ENCODE peak calls at places on chromosomes 3 and 15, in six cellular contexts. One of them, this sample, is unnamed.

GRCh38 chr3:14158370-14158769 is 20.0 kb downstream of the XPC start:
- DNase-seq in cardiac muscle cell: no peak
- DNase-seq in right atrium auricular region: no peak
- DNase-seq in neural crest cell: no peak
- DNase-seq in body of pancreas: no peak
- DNase-seq in breast epithelium: no peak
- DNase-seq in this sample: no peak

GRCh38 chr3:42520336-42520735 is 17.9 kb downstream of the VIPR1 start:
- DNase-seq in breast epithelium: no peak
- DNase-seq in body of pancreas: no peak
- DNase-seq in cardiac muscle cell: no peak
- DNase-seq in neural crest cell: no peak
- DNase-seq in right atrium auricular region: no peak
- DNase-seq in this sample: no peak

GRCh38 chr3:14947886-14948608 is 664 bp downstream of the NR2C2 start:
- DNase-seq in breast epithelium: peak
- DNase-seq in neural crest cell: peak
- DNase-seq in right atrium auricular region: peak
- DNase-seq in cardiac muscle cell: peak
- DNase-seq in body of pancreas: peak
- DNase-seq in this sample: peak

GRCh38 chr3:140630866-140631265 is 47.0 kb upstream of the TRIM42 start:
- DNase-seq in cardiac muscle cell: no peak
- DNase-seq in right atrium auricular region: no peak
- DNase-seq in body of pancreas: no peak
- DNase-seq in breast epithelium: no peak
- DNase-seq in neural crest cell: no peak
- DNase-seq in this sample: no peak

GRCh38 chr15:66734961-66735908 is 33.2 kb downstream of the SMAD6 start:
- DNase-seq in body of pancreas: no peak
- DNase-seq in right atrium auricular region: no peak
- DNase-seq in breast epithelium: no peak
- DNase-seq in cardiac muscle cell: no peak
- DNase-seq in neural crest cell: no peak
- DNase-seq in this sample: peak

GRCh38 chr15:92111756-92112155 is 258.2 kb downstream of the SLCO3A1 start:
- DNase-seq in cardiac muscle cell: no peak
- DNase-seq in breast epithelium: no peak
- DNase-seq in body of pancreas: no peak
- DNase-seq in neural crest cell: no peak
- DNase-seq in right atrium auricular region: no peak
- DNase-seq in this sample: no peak

GRCh38 chr3:153087595-153088566 is 74.1 kb upstream of the RAP2B start:
- DNase-seq in right atrium auricular region: no peak
- DNase-seq in cardiac muscle cell: no peak
- DNase-seq in breast epithelium: no peak
- DNase-seq in body of pancreas: no peak
- DNase-seq in neural crest cell: no peak
- DNase-seq in this sample: peak

GRCh38 chr15:29034593-29035364 is 149.0 kb downstream of the APBA2 start:
- DNase-seq in right atrium auricular region: no peak
- DNase-seq in breast epithelium: no peak
- DNase-seq in neural crest cell: no peak
- DNase-seq in cardiac muscle cell: no peak
- DNase-seq in body of pancreas: no peak
- DNase-seq in this sample: no peak

GRCh38 chr3:29064085-29064484 is 216.8 kb upstream of the RBMS3 start:
- DNase-seq in breast epithelium: no peak
- DNase-seq in neural crest cell: no peak
- DNase-seq in body of pancreas: no peak
- DNase-seq in cardiac muscle cell: no peak
- DNase-seq in right atrium auricular region: no peak
- DNase-seq in this sample: peak

GRCh38 chr3:44993471-44994205 is 17.6 kb downstream of the EXOSC7 start:
- DNase-seq in cardiac muscle cell: no peak
- DNase-seq in body of pancreas: no peak
- DNase-seq in breast epithelium: no peak
- DNase-seq in neural crest cell: no peak
- DNase-seq in right atrium auricular region: no peak
- DNase-seq in this sample: peak

GRCh38 chr15:100770781-100771584 is 108.6 kb upstream of the ALDH1A3 start:
- DNase-seq in neural crest cell: no peak
- DNase-seq in breast epithelium: no peak
- DNase-seq in body of pancreas: no peak
- DNase-seq in right atrium auricular region: peak
- DNase-seq in cardiac muscle cell: no peak
- DNase-seq in this sample: no peak

GRCh38 chr3:14602006-14602803 is 49.4 kb upstream of the CCDC174 start:
- DNase-seq in body of pancreas: no peak
- DNase-seq in neural crest cell: no peak
- DNase-seq in cardiac muscle cell: no peak
- DNase-seq in breast epithelium: no peak
- DNase-seq in right atrium auricular region: no peak
- DNase-seq in this sample: no peak

GRCh38 chr3:34793066-34793465 is 846.3 kb upstream of the ARPP21 start:
- DNase-seq in body of pancreas: no peak
- DNase-seq in breast epithelium: no peak
- DNase-seq in right atrium auricular region: no peak
- DNase-seq in neural crest cell: no peak
- DNase-seq in cardiac muscle cell: no peak
- DNase-seq in this sample: no peak

GRCh38 chr3:100522125-100522524 is 29.7 kb downstream of the TMEM45A start:
- DNase-seq in body of pancreas: no peak
- DNase-seq in cardiac muscle cell: no peak
- DNase-seq in neural crest cell: no peak
- DNase-seq in right atrium auricular region: no peak
- DNase-seq in breast epithelium: no peak
- DNase-seq in this sample: no peak

GRCh38 chr15:85956515-85957275 is 123.0 kb upstream of the AGBL1 start:
- DNase-seq in right atrium auricular region: no peak
- DNase-seq in body of pancreas: no peak
- DNase-seq in breast epithelium: no peak
- DNase-seq in neural crest cell: no peak
- DNase-seq in cardiac muscle cell: no peak
- DNase-seq in this sample: no peak

GRCh38 chr3:196082471-196082971 is 631 bp upstream of the TFRC start:
- DNase-seq in neural crest cell: no peak
- DNase-seq in breast epithelium: no peak
- DNase-seq in cardiac muscle cell: no peak
- DNase-seq in right atrium auricular region: no peak
- DNase-seq in body of pancreas: no peak
- DNase-seq in this sample: no peak

GRCh38 chr3:168459229-168459784 is 363.6 kb upstream of the GOLIM4 start:
- DNase-seq in neural crest cell: no peak
- DNase-seq in cardiac muscle cell: no peak
- DNase-seq in right atrium auricular region: no peak
- DNase-seq in breast epithelium: no peak
- DNase-seq in body of pancreas: no peak
- DNase-seq in this sample: no peak

GRCh38 chr15:34620814-34621213 is 37.4 kb upstream of the GOLGA8B start:
- DNase-seq in right atrium auricular region: no peak
- DNase-seq in breast epithelium: no peak
- DNase-seq in neural crest cell: no peak
- DNase-seq in cardiac muscle cell: no peak
- DNase-seq in body of pancreas: no peak
- DNase-seq in this sample: no peak

GRCh38 chr3:173732237-173732636 is 334.7 kb downstream of the NLGN1 start:
- DNase-seq in neural crest cell: peak
- DNase-seq in right atrium auricular region: no peak
- DNase-seq in cardiac muscle cell: no peak
- DNase-seq in breast epithelium: no peak
- DNase-seq in body of pancreas: no peak
- DNase-seq in this sample: peak

GRCh38 chr15:91790826-91791225 is 62.7 kb upstream of the SLCO3A1 start:
- DNase-seq in cardiac muscle cell: no peak
- DNase-seq in right atrium auricular region: no peak
- DNase-seq in breast epithelium: no peak
- DNase-seq in neural crest cell: no peak
- DNase-seq in body of pancreas: no peak
- DNase-seq in this sample: no peak

GRCh38 chr3:48433472-48434118 is 3.7 kb upstream of the PLXNB1 start:
- DNase-seq in cardiac muscle cell: no peak
- DNase-seq in body of pancreas: no peak
- DNase-seq in right atrium auricular region: peak
- DNase-seq in breast epithelium: no peak
- DNase-seq in neural crest cell: no peak
- DNase-seq in this sample: peak

GRCh38 chr3:42769477-42770131 is 3.4 kb downstream of the CCDC13 start:
- DNase-seq in neural crest cell: no peak
- DNase-seq in breast epithelium: no peak
- DNase-seq in cardiac muscle cell: no peak
- DNase-seq in right atrium auricular region: peak
- DNase-seq in body of pancreas: no peak
- DNase-seq in this sample: no peak

GRCh38 chr15:80480171-80480811 is 76.1 kb downstream of the ARNT2 start:
- DNase-seq in breast epithelium: no peak
- DNase-seq in cardiac muscle cell: no peak
- DNase-seq in right atrium auricular region: no peak
- DNase-seq in body of pancreas: no peak
- DNase-seq in neural crest cell: no peak
- DNase-seq in this sample: no peak

GRCh38 chr3:11509175-11510000 is 134.3 kb downstream of the VGLL4 start:
- DNase-seq in neural crest cell: peak
- DNase-seq in right atrium auricular region: peak
- DNase-seq in cardiac muscle cell: peak
- DNase-seq in breast epithelium: peak
- DNase-seq in body of pancreas: peak
- DNase-seq in this sample: peak

DNA sequence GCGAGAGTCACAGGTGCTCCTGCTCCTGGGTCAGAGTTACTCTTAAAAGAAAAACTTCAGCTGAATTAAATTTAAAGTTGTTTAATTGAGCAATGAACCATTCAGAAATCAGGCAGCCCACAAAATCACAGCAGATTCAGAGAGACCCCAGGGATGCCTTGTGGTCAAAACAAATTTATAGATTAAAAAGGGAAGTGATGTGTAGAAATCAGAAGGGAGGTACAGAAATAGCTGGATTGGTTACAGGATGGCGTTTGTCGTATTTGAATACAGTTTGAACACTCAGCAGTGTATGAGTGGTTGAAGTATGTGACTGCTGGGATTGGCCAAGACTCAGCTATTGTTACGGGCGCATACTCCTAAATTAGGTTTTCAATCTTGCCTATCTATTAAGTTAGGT is 58.6 kb downstream of the UACA start:
- DNase-seq in breast epithelium: no peak
- DNase-seq in body of pancreas: no peak
- DNase-seq in right atrium auricular region: no peak
- DNase-seq in cardiac muscle cell: no peak
- DNase-seq in neural crest cell: no peak
- DNase-seq in this sample: no peak
- TF ChIP-seq CTCF in breast epithelium: no peak
- TF ChIP-seq CTCF in body of pancreas: no peak
- TF ChIP-seq CTCF in right atrium auricular region: no peak
- TF ChIP-seq CTCF in cardiac muscle cell: no peak
- TF ChIP-seq CTCF in neural crest cell: no peak
- TF ChIP-seq CTCF in this sample: no peak

DNA sequence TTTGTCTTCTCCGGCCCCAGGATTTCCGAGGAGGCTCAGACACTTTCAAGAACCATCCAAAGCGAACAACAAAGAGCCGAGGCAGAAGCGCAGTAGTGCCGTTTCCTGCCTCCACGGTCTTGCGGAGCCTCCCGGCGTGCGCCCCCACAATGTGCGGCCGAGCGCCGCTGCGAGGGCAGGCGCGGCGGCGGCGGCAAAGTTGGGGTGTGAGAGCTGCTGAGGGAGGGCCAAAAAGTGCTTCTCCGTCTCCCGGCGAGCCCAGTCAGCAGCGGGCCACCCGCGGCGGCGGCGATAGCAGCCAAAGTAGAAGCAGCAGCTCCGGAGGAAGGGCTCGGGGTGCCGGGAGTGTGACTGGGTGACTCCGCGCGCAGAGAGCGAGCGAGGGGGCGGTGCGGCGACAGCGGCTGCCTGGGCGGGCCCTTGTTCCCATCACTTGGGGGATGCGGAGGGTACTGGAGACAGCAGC is 749.1 kb downstream of the ROBO1 start:
- DNase-seq in breast epithelium: no peak
- DNase-seq in cardiac muscle cell: peak
- DNase-seq in right atrium auricular region: peak
- DNase-seq in body of pancreas: peak
- DNase-seq in neural crest cell: peak
- DNase-seq in this sample: peak
- TF ChIP-seq CTCF in breast epithelium: no peak
- TF ChIP-seq CTCF in cardiac muscle cell: peak
- TF ChIP-seq CTCF in right atrium auricular region: no peak
- TF ChIP-seq CTCF in body of pancreas: no peak
- TF ChIP-seq CTCF in neural crest cell: no peak
- TF ChIP-seq CTCF in this sample: peak

DNA sequence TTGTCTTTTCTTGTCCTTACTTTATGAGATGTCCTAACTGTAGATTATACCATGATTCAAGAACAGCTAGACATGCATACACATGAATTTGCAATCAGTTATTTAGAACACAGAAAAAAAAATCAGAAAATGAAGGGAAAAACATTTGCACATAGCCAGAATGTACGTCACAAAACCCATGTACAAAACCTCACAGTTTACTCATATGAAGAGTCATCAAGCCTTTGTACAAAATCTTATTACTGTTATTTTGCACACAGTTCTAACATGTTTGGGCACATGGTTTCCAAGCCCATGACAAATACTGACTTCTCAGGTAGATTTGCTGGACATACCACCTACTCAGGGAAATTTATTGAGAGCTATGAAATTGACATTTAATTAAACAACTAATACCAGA is 48.2 kb downstream of the MAP3K13 start:
- DNase-seq in body of pancreas: no peak
- DNase-seq in neural crest cell: no peak
- DNase-seq in breast epithelium: no peak
- DNase-seq in right atrium auricular region: no peak
- DNase-seq in cardiac muscle cell: no peak
- DNase-seq in this sample: no peak
- TF ChIP-seq CTCF in body of pancreas: no peak
- TF ChIP-seq CTCF in neural crest cell: no peak
- TF ChIP-seq CTCF in breast epithelium: no peak
- TF ChIP-seq CTCF in right atrium auricular region: no peak
- TF ChIP-seq CTCF in cardiac muscle cell: no peak
- TF ChIP-seq CTCF in this sample: no peak

GRCh38 chr3:176647988-176648387 is 549.3 kb downstream of the TBL1XR1 start:
- DNase-seq in neural crest cell: no peak
- DNase-seq in breast epithelium: no peak
- DNase-seq in cardiac muscle cell: no peak
- DNase-seq in right atrium auricular region: no peak
- DNase-seq in body of pancreas: no peak
- DNase-seq in this sample: no peak

GRCh38 chr3:176651622-176652021 is 545.7 kb downstream of the TBL1XR1 start:
- DNase-seq in right atrium auricular region: no peak
- DNase-seq in body of pancreas: no peak
- DNase-seq in neural crest cell: no peak
- DNase-seq in cardiac muscle cell: no peak
- DNase-seq in breast epithelium: no peak
- DNase-seq in this sample: no peak

DNA sequence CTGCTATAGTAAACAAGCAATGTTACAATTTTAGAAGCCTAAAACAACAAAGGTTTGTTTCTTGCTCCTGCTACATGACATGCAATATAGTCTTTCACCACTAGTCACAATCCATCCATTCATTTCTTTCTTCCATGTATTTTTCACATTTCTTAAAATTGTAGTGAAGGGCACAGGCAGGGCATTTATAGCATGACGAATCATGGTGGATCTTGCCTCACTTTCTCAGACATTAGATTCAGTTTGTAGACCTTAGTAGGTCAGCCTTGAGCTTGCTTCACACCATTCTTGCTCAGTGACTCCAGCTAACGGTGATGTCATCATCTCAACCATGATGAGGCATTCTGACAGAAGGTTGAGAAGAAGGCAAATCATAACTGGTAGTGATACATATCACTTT is 546.8 kb downstream of the TBL1XR1 start:
- DNase-seq in body of pancreas: no peak
- DNase-seq in breast epithelium: no peak
- DNase-seq in neural crest cell: no peak
- DNase-seq in cardiac muscle cell: no peak
- DNase-seq in right atrium auricular region: no peak
- DNase-seq in this sample: peak
- TF ChIP-seq CTCF in body of pancreas: no peak
- TF ChIP-seq CTCF in breast epithelium: no peak
- TF ChIP-seq CTCF in neural crest cell: peak
- TF ChIP-seq CTCF in cardiac muscle cell: peak
- TF ChIP-seq CTCF in right atrium auricular region: peak
- TF ChIP-seq CTCF in this sample: peak